ENCODE peak calls at places on chromosome 1, in six cellular contexts. R, C, S, I, F and D are unnamed samples.
A peak's percentile ranks its signal among the peaks of the same experiment; 100 is the strongest.

GRCh38 chr1:104064391-104064790 is 314.7 kb downstream of the AMY1C start:
- DNase-seq in R (no peak), F (no peak), S (no peak), C (no peak), I (peak; percentile 14), D (no peak)

GRCh38 chr1:67336783-67337182 is 29.1 kb downstream of the IL12RB2 start:
- DNase-seq in I (no peak), C (no peak), F (peak; percentile 69), R (peak; percentile 62), S (no peak), D (no peak)

GRCh38 chr1:78856096-78856495 is 150.4 kb downstream of the ADGRL4 start:
- DNase-seq in R (no peak), I (no peak), S (no peak), F (no peak), C (no peak), D (no peak)

GRCh38 chr1:30415171-30415940 is 308.0 kb downstream of the MATN1 start:
- DNase-seq in R (no peak), C (no peak), I (no peak), S (peak; percentile 35), F (no peak), D (no peak)

GRCh38 chr1:61274979-61275378 is 192.6 kb downstream of the NFIA start:
- DNase-seq in S (no peak), F (no peak), C (no peak), R (no peak), I (no peak), D (no peak)

GRCh38 chr1:12544357-12544756 is 73.7 kb downstream of the DHRS3 start:
- DNase-seq in C (no peak), R (no peak), F (no peak), S (no peak), I (no peak), D (no peak)

GRCh38 chr1:118988186-118989005 is at the start of gene TBX15:
- DNase-seq in C (no peak), F (no peak), I (no peak), R (no peak), S (no peak), D (no peak)

GRCh38 chr1:205144046-205144720 is 22.4 kb upstream of the RBBP5 start:
- DNase-seq in S (no peak), I (no peak), F (no peak), C (no peak), R (no peak), D (no peak)

GRCh38 chr1:56481140-56481694 is 98.1 kb downstream of the PLPP3 start:
- DNase-seq in S (no peak), F (no peak), C (no peak), R (no peak), I (no peak), D (no peak)